ENCODE peak calls at places on chromosomes 6 and 20, in five cellular contexts. X is HepG2, Y is GM12878, F is HEK293T, V is NT2/D1. A is an unnamed sample.

GRCh38 chr6:138162104-138162946 is 586 bp downstream of the ARFGEF3 start:
- DNase-seq in V (no peak), X (no peak), Y (no peak), F (peak; percentile 48), A (no peak)

GRCh38 chr20:4953881-4954280 is 47.4 kb downstream of the SLC23A2 start:
- DNase-seq in X (no peak), F (no peak), V (no peak), Y (no peak), A (no peak)

GRCh38 chr6:102619585-102619984 is 1226.1 kb downstream of the GRIK2 start:
- DNase-seq in Y (no peak), X (peak; percentile 2), F (peak; percentile 11), V (no peak), A (no peak)

GRCh38 chr6:43311681-43312080 is 3.1 kb upstream of the CRIP3 start:
- DNase-seq in V (no peak), F (no peak), Y (no peak), X (no peak), A (no peak)

GRCh38 chr20:36832791-36833190 is 43.1 kb upstream of the TLDC2 start:
- DNase-seq in Y (no peak), V (no peak), F (no peak), X (no peak), A (no peak)

GRCh38 chr6:149815788-149816187 is 48.4 kb downstream of the LRP11 start:
- DNase-seq in V (no peak), X (no peak), F (no peak), Y (no peak), A (no peak)

GRCh38 chr20:54711061-54711460 is 235.7 kb downstream of the DOK5 start:
- DNase-seq in X (no peak), F (no peak), V (no peak), Y (no peak), A (no peak)

GRCh38 chr20:39849664-39850063 is 839.4 kb downstream of the MAFB start:
- DNase-seq in X (no peak), V (no peak), F (no peak), Y (no peak), A (no peak)

GRCh38 chr20:44888226-44889103 is 3.0 kb downstream of the YWHAB start:
- DNase-seq in V (no peak), X (peak; percentile 31), Y (no peak), F (no peak), A (no peak)
- TF ChIP-seq SUZ12 in V (no peak), X (no peak), Y (no peak), F (no peak), A (no peak)

GRCh38 chr6:125593746-125594145 is 155.7 kb upstream of the HEY2 start:
- DNase-seq in X (no peak), V (no peak), F (no peak), Y (no peak), A (no peak)

GRCh38 chr6:125598422-125598821 is 151.0 kb upstream of the HEY2 start:
- DNase-seq in F (no peak), V (no peak), Y (no peak), X (no peak), A (no peak)

GRCh38 chr6:125597411-125598253 is 151.8 kb upstream of the HEY2 start:
- DNase-seq in F (no peak), X (no peak), V (no peak), Y (no peak), A (no peak)

GRCh38 chr6:125596020-125596419 is 153.4 kb upstream of the HEY2 start:
- DNase-seq in Y (no peak), X (no peak), F (no peak), V (no peak), A (no peak)
- TF ChIP-seq SUZ12 in Y (no peak), X (no peak), F (no peak), V (no peak), A (no peak)

GRCh38 chr20:63028461-63028921 is 21.7 kb upstream of the BHLHE23 start:
- DNase-seq in X (no peak), Y (no peak), F (no peak), V (no peak), A (no peak)
- TF ChIP-seq SUZ12 in X (no peak), Y (no peak), F (no peak), V (no peak), A (no peak)

GRCh38 chr20:43749734-43750294 is 23.0 kb upstream of the GTSF1L start:
- DNase-seq in Y (peak; percentile 13), F (peak; percentile 92), V (peak; percentile 57), X (peak; percentile 48), A (peak; percentile 53)

GRCh38 chr20:43752561-43753301 is 25.9 kb upstream of the GTSF1L start:
- DNase-seq in F (no peak), Y (peak; percentile 95), X (no peak), V (no peak), A (no peak)

GRCh38 chr20:43752051-43752360 is 25.2 kb upstream of the GTSF1L start:
- DNase-seq in Y (no peak), V (no peak), X (no peak), F (no peak), A (no peak)

GRCh38 chr20:43750774-43751166 is 24.0 kb upstream of the GTSF1L start:
- DNase-seq in F (no peak), V (no peak), X (no peak), Y (no peak), A (no peak)

GRCh38 chr20:43751167-43752050 is 24.6 kb upstream of the GTSF1L start:
- DNase-seq in V (no peak), F (no peak), Y (peak; percentile 99), X (no peak), A (no peak)
- TF ChIP-seq SUZ12 in V (no peak), F (no peak), Y (no peak), X (no peak), A (no peak)

GRCh38 chr20:25669826-25670422 is 26.7 kb downstream of the ZNF337 start:
- DNase-seq in F (peak; percentile 30), Y (no peak), X (peak; percentile 61), V (no peak), A (no peak)
- TF ChIP-seq SUZ12 in F (no peak), Y (no peak), X (no peak), V (no peak), A (no peak)

GRCh38 chr6:15715851-15716250 is 53.0 kb upstream of the DTNBP1 start:
- DNase-seq in V (no peak), X (no peak), Y (no peak), F (no peak), A (no peak)
- TF ChIP-seq SUZ12 in V (no peak), X (no peak), Y (no peak), F (no peak), A (no peak)

GRCh38 chr6:25253371-25253770 is 25.8 kb upstream of the CARMIL1 start:
- DNase-seq in V (no peak), X (no peak), F (no peak), Y (no peak), A (no peak)
- TF ChIP-seq SUZ12 in V (no peak), X (no peak), F (no peak), Y (no peak), A (no peak)

GRCh38 chr20:31842471-31843157 is 2.8 kb downstream of the FOXS1 start:
- DNase-seq in V (no peak), X (no peak), Y (no peak), F (no peak), A (no peak)
- TF ChIP-seq SUZ12 in V (no peak), X (no peak), Y (no peak), F (no peak), A (no peak)